ENCODE peak calls at places on chromosomes 7 and 10, in six cellular contexts. P is cardiac muscle cell, N is LoVo, C is M059J, A is sciatic nerve, K is foreskin fibroblast. R is an unnamed sample.

GRCh38 chr10:80472234-80473095 is 18.4 kb downstream of the TSPAN14 start:
- DNase-seq in K (peak), P (no peak), C (peak), N (no peak), A (peak), R (no peak)

GRCh38 chr7:80640841-80641240 is 2.4 kb downstream of the CD36 start:
- DNase-seq in N (no peak), C (peak), A (no peak), P (no peak), K (peak), R (no peak)

GRCh38 chr10:97916586-97916985 is 66.9 kb downstream of the GOLGA7B start:
- DNase-seq in K (peak), P (no peak), A (no peak), C (no peak), N (no peak), R (no peak)

GRCh38 chr7:130356760-130357611 is 12.4 kb downstream of the CPA5 start:
- DNase-seq in K (peak), P (no peak), N (peak), A (peak), C (peak), R (peak)

GRCh38 chr7:116236020-116236630 is 25.8 kb downstream of the TES start:
- DNase-seq in N (peak), K (no peak), C (peak), A (peak), P (peak), R (no peak)

GRCh38 chr7:138975343-138976104 is 5.7 kb downstream of the KIAA1549 start:
- DNase-seq in K (no peak), C (no peak), P (peak), N (no peak), A (no peak), R (no peak)

GRCh38 chr7:46512901-46513431 is 591.9 kb upstream of the IGFBP3 start:
- DNase-seq in C (peak), N (no peak), A (no peak), P (no peak), K (peak), R (no peak)

GRCh38 chr7:13130321-13130720 is 442.9 kb downstream of the ARL4A start:
- DNase-seq in C (no peak), K (no peak), A (no peak), N (no peak), P (no peak), R (no peak)

GRCh38 chr10:91103384-91104184 is 116.9 kb upstream of the PCGF5 start:
- DNase-seq in P (no peak), K (no peak), N (no peak), C (no peak), A (no peak), R (no peak)

GRCh38 chr7:97971120-97971989 is 18.6 kb downstream of the OCM2 start:
- DNase-seq in C (peak), K (peak), N (peak), P (peak), A (no peak), R (no peak)

GRCh38 chr7:17584822-17585221 is 286.4 kb downstream of the AHR start:
- DNase-seq in K (no peak), A (no peak), C (peak), N (no peak), P (no peak), R (no peak)

GRCh38 chr10:80459047-80459865 is 5.1 kb downstream of the TSPAN14 start:
- DNase-seq in A (peak), N (peak), P (no peak), K (peak), C (peak), R (no peak)

GRCh38 chr10:69324583-69324982 is 46.3 kb downstream of the HK1 start:
- DNase-seq in A (no peak), N (no peak), K (no peak), C (no peak), P (no peak), R (no peak)

GRCh38 chr7:40151504-40151903 is 16.7 kb downstream of the SUGCT start:
- DNase-seq in C (no peak), P (no peak), A (no peak), K (no peak), N (no peak), R (no peak)

GRCh38 chr7:75679060-75679459 is 59.7 kb downstream of the HIP1 start:
- DNase-seq in C (no peak), N (no peak), P (no peak), K (no peak), A (no peak), R (no peak)

GRCh38 chr10:94288361-94289116 is 74.2 kb downstream of the NOC3L start:
- DNase-seq in A (no peak), N (no peak), C (no peak), K (no peak), P (no peak), R (no peak)

GRCh38 chr7:98553666-98554065 is 63.4 kb upstream of the NPTX2 start:
- DNase-seq in P (no peak), K (no peak), A (no peak), N (no peak), C (no peak), R (no peak)

GRCh38 chr7:41787951-41788350 is 85.1 kb upstream of the INHBA start:
- DNase-seq in C (no peak), A (no peak), P (no peak), N (no peak), K (no peak), R (no peak)

GRCh38 chr7:5610500-5611186 is 170.8 kb downstream of the RNF216 start:
- DNase-seq in K (no peak), A (no peak), N (no peak), C (no peak), P (no peak), R (no peak)

GRCh38 chr10:85379338-85379737 is 987.3 kb downstream of the GRID1 start:
- DNase-seq in A (no peak), N (no peak), K (no peak), P (no peak), C (no peak), R (no peak)

GRCh38 chr7:1666779-1667565 is 3.1 kb upstream of the ELFN1 start:
- DNase-seq in N (no peak), C (no peak), A (peak), P (peak), K (no peak), R (peak)

GRCh38 chr10:129622736-129623135 is 155.7 kb downstream of the MGMT start:
- DNase-seq in P (peak), K (no peak), A (no peak), C (no peak), N (no peak), R (no peak)

GRCh38 chr10:103367379-103367781 is 396 bp upstream of the TAF5 start:
- DNase-seq in P (no peak), K (no peak), A (no peak), C (no peak), N (no peak), R (no peak)

GRCh38 chr7:133829336-133829897 is 297.7 kb upstream of the LRGUK start:
- DNase-seq in N (no peak), K (no peak), P (no peak), C (peak), A (no peak), R (no peak)

GRCh38 chr10:102119417-102120141 is 589 bp downstream of the LDB1 start:
- DNase-seq in A (peak), K (peak), N (peak), C (peak), P (peak), R (peak)

R was measured in coronary artery.